ENCODE peak calls at places on chromosomes 6 and 20, in four cellular contexts. K is neural progenitor cell, R is foreskin fibroblast, J is GM20000. C is an unnamed sample.
A peak's percentile ranks its signal among the peaks of the same experiment; 100 is the strongest.

GRCh38 chr6:11729083-11729482 is 49.5 kb downstream of the ADTRP start:
- DNase-seq in K (no peak), R (no peak), J (no peak), C (no peak)

GRCh38 chr20:13865825-13866351 is 81.1 kb downstream of the NDUFAF5 start:
- DNase-seq in K (no peak), R (peak; percentile 87), J (no peak), C (no peak)

GRCh38 chr20:36604952-36605308 is 649 bp upstream of the RAB5IF start:
- DNase-seq in K (peak; percentile 13), R (no peak), J (peak; percentile 58), C (no peak)

GRCh38 chr20:1415667-1416468 is 23.0 kb upstream of the FKBP1A start:
- DNase-seq in K (no peak), R (peak; percentile 98), J (no peak), C (no peak)

GRCh38 chr20:3890999-3891929 is 2.1 kb downstream of the PANK2 start:
- DNase-seq in K (no peak), R (no peak), J (no peak), C (no peak)

GRCh38 chr6:57262491-57262890 is 40.4 kb upstream of the RAB23 start:
- DNase-seq in K (no peak), R (peak; percentile 55), J (no peak), C (no peak)

GRCh38 chr6:30112402-30113376 is at the start of gene TRIM31:
- DNase-seq in K (no peak), R (no peak), J (peak; percentile 36), C (no peak)

GRCh38 chr6:131813991-131814390 is 6.2 kb downstream of the ENPP1 start:
- DNase-seq in K (no peak), R (no peak), J (no peak), C (no peak)

GRCh38 chr20:49832632-49833327 is 20.2 kb downstream of the SLC9A8 start:
- DNase-seq in K (no peak), R (peak; percentile 56), J (no peak), C (no peak)

GRCh38 chr20:9319687-9320384 is 194.6 kb upstream of the LAMP5 start:
- DNase-seq in K (no peak), R (no peak), J (no peak), C (no peak)

GRCh38 chr6:124655856-124656255 is 306.4 kb upstream of the RNF217 start:
- DNase-seq in K (no peak), R (no peak), J (no peak), C (no peak)

GRCh38 chr20:23125625-23126191 is 39.6 kb upstream of the CD93 start:
- DNase-seq in K (no peak), R (peak; percentile 63), J (no peak), C (no peak)

GRCh38 chr6:43757966-43758616 is 11.9 kb upstream of the VEGFA start:
- DNase-seq in K (no peak), R (no peak), J (no peak), C (no peak)

GRCh38 chr6:160428069-160428430 is 79.9 kb downstream of the SLC22A3 start:
- DNase-seq in K (no peak), R (peak; percentile 34), J (no peak), C (no peak)

GRCh38 chr6:131960371-131961133 is 9.4 kb upstream of the CCN2 start:
- DNase-seq in K (no peak), R (peak; percentile 49), J (no peak), C (no peak)

GRCh38 chr20:53870426-53871199 is 199.8 kb downstream of the BCAS1 start:
- DNase-seq in K (no peak), R (peak; percentile 23), J (no peak), C (no peak)

GRCh38 chr6:4521070-4521469 is 255.1 kb upstream of the CDYL start:
- DNase-seq in K (no peak), R (no peak), J (no peak), C (no peak)

GRCh38 chr20:46099491-46100287 is 9.9 kb upstream of the NCOA5 start:
- DNase-seq in K (peak; percentile 52), R (peak; percentile 20), J (peak; percentile 47), C (peak; percentile 48)

GRCh38 chr20:41004561-41005360 is 23.9 kb upstream of the TOP1 start:
- DNase-seq in K (no peak), R (peak; percentile 48), J (no peak), C (no peak)

GRCh38 chr6:26401389-26401986 is 587 bp upstream of the BTN3A1 start:
- DNase-seq in K (no peak), R (no peak), J (no peak), C (no peak)

GRCh38 chr20:20791664-20792568 is 79.5 kb upstream of the RALGAPA2 start:
- DNase-seq in K (no peak), R (no peak), J (no peak), C (no peak)

GRCh38 chr6:132130530-132131298 is 179.5 kb upstream of the CCN2 start:
- DNase-seq in K (no peak), R (peak; percentile 38), J (peak; percentile 23), C (no peak)

GRCh38 chr6:116467096-116467495 is 5.9 kb downstream of the CALHM6 start:
- DNase-seq in K (no peak), R (no peak), J (no peak), C (no peak)

GRCh38 chr6:100210138-100210872 is 216.3 kb upstream of the MCHR2 start:
- DNase-seq in K (peak; percentile 82), R (no peak), J (no peak), C (no peak)

DNA sequence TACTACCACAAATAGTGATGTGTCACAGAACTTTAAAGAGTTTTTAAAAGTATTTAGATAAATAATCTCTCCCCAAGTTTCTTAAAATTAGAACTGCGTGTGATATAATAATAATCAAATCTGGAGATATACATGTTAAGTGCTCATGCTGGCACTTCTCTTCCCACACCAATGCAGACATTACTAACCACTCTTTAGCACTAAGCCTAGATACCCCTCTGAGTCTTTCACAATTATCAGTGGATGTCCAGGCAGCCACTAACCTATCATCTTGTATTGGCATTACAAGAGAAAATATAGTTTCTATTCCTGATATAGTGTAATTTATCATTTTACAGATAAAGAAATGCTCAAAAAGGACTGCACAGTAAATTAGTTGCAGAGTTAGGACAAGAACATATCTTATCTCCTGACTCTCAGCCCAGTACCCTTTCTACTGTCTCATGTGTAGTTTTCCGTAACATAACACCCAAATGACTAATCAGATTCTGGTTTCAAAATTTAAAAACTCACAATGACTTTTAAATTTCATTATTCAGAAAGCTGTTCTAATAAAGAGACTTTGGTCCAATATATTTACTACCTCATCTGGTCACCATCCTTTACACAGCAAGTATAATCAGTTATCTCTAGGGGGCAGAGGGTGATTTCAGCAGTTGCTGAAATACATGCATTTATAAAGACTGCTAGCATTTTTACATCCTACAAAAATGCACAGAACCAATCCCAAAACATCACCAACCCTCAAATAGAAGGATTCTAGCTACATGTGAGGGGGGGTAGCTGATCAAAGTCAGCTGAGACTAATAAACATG is 215.5 kb upstream of the MCHR2 start:
- DNase-seq in K (no peak), R (peak; percentile 59), J (no peak), C (no peak)
- TF ChIP-seq CTCF in K (no peak), R (no peak), J (no peak), C (no peak)

GRCh38 chr20:38538789-38539188 is 42.2 kb upstream of the ADIG start:
- DNase-seq in K (no peak), R (no peak), J (no peak), C (no peak)

GRCh38 chr20:38537176-38537575 is 43.8 kb upstream of the ADIG start:
- DNase-seq in K (no peak), R (no peak), J (no peak), C (no peak)

GRCh38 chr20:38534756-38535155 is 46.2 kb upstream of the ADIG start:
- DNase-seq in K (no peak), R (no peak), J (no peak), C (no peak)

DNA sequence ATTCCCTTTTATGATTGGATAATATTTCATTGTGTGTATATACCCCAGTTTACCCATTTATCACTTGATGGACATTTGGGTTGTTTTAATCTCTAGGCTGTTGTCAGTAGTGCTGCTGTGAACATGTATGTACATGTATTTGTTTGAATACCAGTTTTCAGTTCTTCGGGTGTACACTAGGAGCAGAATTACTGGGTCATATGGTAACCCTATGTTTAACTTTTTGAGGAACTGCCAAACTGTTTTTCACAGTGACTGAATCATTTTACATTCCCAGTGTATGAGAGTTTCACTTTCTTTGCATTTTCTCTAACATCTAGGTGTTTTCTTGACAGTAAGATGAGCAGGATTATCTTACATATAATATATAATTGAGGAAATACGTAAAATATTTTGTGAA is 44.7 kb upstream of the ADIG start:
- DNase-seq in K (no peak), R (peak; percentile 63), J (no peak), C (no peak)
- TF ChIP-seq CTCF in K (no peak), R (peak; percentile 9), J (no peak), C (no peak)

GRCh38 chr20:63081831-63082230 is 75.1 kb upstream of the BHLHE23 start:
- DNase-seq in K (no peak), R (no peak), J (no peak), C (no peak)

GRCh38 chr20:63081351-63081750 is 74.6 kb upstream of the BHLHE23 start:
- DNase-seq in K (no peak), R (no peak), J (no peak), C (no peak)

GRCh38 chr20:63080811-63081210 is 74.0 kb upstream of the BHLHE23 start:
- DNase-seq in K (no peak), R (no peak), J (no peak), C (no peak)

GRCh38 chr20:63080411-63080810 is 73.6 kb upstream of the BHLHE23 start:
- DNase-seq in K (no peak), R (no peak), J (no peak), C (no peak)

GRCh38 chr20:63079971-63080370 is 73.2 kb upstream of the BHLHE23 start:
- DNase-seq in K (no peak), R (no peak), J (no peak), C (no peak)
- TF ChIP-seq CTCF in K (no peak), R (no peak), J (no peak), C (no peak)

GRCh38 chr6:128554302-128554701 is 33.9 kb upstream of the PTPRK start:
- DNase-seq in K (no peak), R (peak; percentile 33), J (no peak), C (no peak)
- TF ChIP-seq CTCF in K (no peak), R (peak; percentile 19), J (no peak), C (no peak)